ENCODE peak calls at places on chromosomes 6 and 20, in eight cellular contexts. B is GM23248, T is ascending aorta, H is mesenchymal stem cell, Q is uterus, A is aorta, Y is BE2C, M is foreskin fibroblast. R is an unnamed sample.

GRCh38 chr6:16276991-16277981 is 38.9 kb downstream of the GMPR start:
- DNase-seq in B (peak; percentile 96), T (peak; percentile 94), H (peak; percentile 93), Q (peak; percentile 59), A (peak; percentile 89), Y (peak; percentile 69), M (peak; percentile 82), R (no peak)

GRCh38 chr6:26299286-26300042 is 65.5 kb upstream of the BTN3A2 start:
- DNase-seq in B (no peak), T (no peak), H (no peak), Q (no peak), A (no peak), Y (peak; percentile 53), M (peak; percentile 23), R (no peak)

GRCh38 chr6:33759887-33760629 is 13.4 kb upstream of the IP6K3 start:
- DNase-seq in B (no peak), T (no peak), H (no peak), Q (no peak), A (no peak), Y (no peak), M (no peak), R (no peak)

GRCh38 chr20:23356203-23356602 is 5.6 kb downstream of the NXT1 start:
- DNase-seq in B (no peak), T (no peak), H (no peak), Q (no peak), A (no peak), Y (no peak), M (no peak), R (no peak)

GRCh38 chr6:154984146-154984545 is 11.0 kb upstream of the TIAM2 start:
- DNase-seq in B (no peak), T (no peak), H (peak; percentile 25), Q (no peak), A (no peak), Y (no peak), M (peak; percentile 37), R (no peak)

GRCh38 chr6:144195671-144196070 is 45.4 kb downstream of the STX11 start:
- DNase-seq in B (no peak), T (no peak), H (peak; percentile 74), Q (no peak), A (no peak), Y (no peak), M (no peak), R (no peak)

GRCh38 chr20:40293740-40294139 is 395.3 kb downstream of the MAFB start:
- DNase-seq in B (peak; percentile 30), T (peak; percentile 84), H (no peak), Q (peak; percentile 33), A (peak; percentile 45), Y (no peak), M (no peak), R (no peak)

GRCh38 chr6:105452924-105453756 is 50.3 kb upstream of the PREP start:
- DNase-seq in B (no peak), T (peak; percentile 72), H (no peak), Q (no peak), A (peak; percentile 61), Y (no peak), M (no peak), R (peak; percentile 15)

GRCh38 chr20:62921119-62921687 is 5.1 kb downstream of the DIDO1 start:
- DNase-seq in B (peak; percentile 85), T (no peak), H (peak; percentile 83), Q (no peak), A (no peak), Y (peak; percentile 83), M (peak; percentile 67), R (no peak)

GRCh38 chr6:152296648-152297376 is 340.4 kb downstream of the SYNE1 start:
- DNase-seq in B (peak; percentile 5), T (no peak), H (no peak), Q (no peak), A (no peak), Y (no peak), M (peak; percentile 11), R (no peak)

GRCh38 chr6:33430991-33431879 is 11.4 kb downstream of the SYNGAP1 start:
- DNase-seq in B (peak; percentile 64), T (peak; percentile 82), H (peak; percentile 81), Q (peak; percentile 73), A (peak; percentile 43), Y (peak; percentile 81), M (peak; percentile 80), R (peak; percentile 87)

GRCh38 chr6:108235121-108235520 is 25.7 kb downstream of the SNX3 start:
- DNase-seq in B (no peak), T (no peak), H (no peak), Q (peak; percentile 19), A (no peak), Y (no peak), M (no peak), R (no peak)

GRCh38 chr6:35728663-35729348 is 8.0 kb upstream of the ARMC12 start:
- DNase-seq in B (no peak), T (peak; percentile 73), H (no peak), Q (no peak), A (no peak), Y (peak; percentile 23), M (peak; percentile 37), R (no peak)
- H3K4me3 ChIP-seq in B (no peak overlapping the region), T (peak overlapping the region; percentile 72), H (no peak overlapping the region), Q (peak overlapping the region; percentile 59), A (no peak overlapping the region), Y (peak overlapping the region; percentile 72), M (no peak overlapping the region), R (no peak overlapping the region)

DNA sequence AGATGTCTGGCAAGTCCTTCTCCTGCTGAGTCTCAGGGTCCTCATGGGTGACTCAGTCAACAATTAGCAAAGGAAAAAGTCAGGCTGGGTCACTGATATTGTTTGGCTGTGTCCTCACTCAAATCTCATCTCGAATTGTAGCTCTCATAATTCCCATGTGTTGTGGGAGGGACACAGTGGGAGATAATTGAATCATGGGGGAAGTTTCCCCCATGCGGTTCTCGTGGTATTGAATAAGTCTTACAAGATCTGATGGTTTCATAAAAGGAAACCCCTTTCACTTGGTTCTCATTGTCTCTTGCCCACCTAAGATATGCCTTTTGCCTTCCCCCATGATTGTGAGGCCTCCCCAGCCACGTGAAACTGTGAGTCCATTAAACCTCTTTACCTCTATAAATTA is 45.7 kb downstream of the PREX1 start:
- DNase-seq in B (no peak), T (no peak), H (no peak), Q (no peak), A (no peak), Y (no peak), M (no peak), R (no peak)
- H3K4me3 ChIP-seq in B (no peak overlapping the region), T (no peak overlapping the region), H (no peak overlapping the region), Q (no peak overlapping the region), A (no peak overlapping the region), Y (no peak overlapping the region), M (no peak overlapping the region), R (no peak overlapping the region)

GRCh38 chr6:149450679-149451360 is 34.0 kb downstream of the ZC3H12D start:
- DNase-seq in B (peak; percentile 62), T (peak; percentile 68), H (no peak), Q (no peak), A (peak; percentile 69), Y (no peak), M (peak; percentile 35), R (peak; percentile 44)
- H3K4me3 ChIP-seq in B (peak overlapping the region; percentile 61), T (peak overlapping the region; percentile 68), H (peak overlapping the region; percentile 54), Q (peak overlapping the region; percentile 32), A (peak overlapping the region; percentile 31), Y (no peak overlapping the region), M (peak overlapping the region; percentile 30), R (peak overlapping the region; percentile 50)

GRCh38 chr6:53302678-53303360 is 45.9 kb downstream of the ELOVL5 start:
- DNase-seq in B (peak; percentile 90), T (no peak), H (peak; percentile 66), Q (no peak), A (no peak), Y (no peak), M (peak; percentile 76), R (no peak)
- H3K4me3 ChIP-seq in B (peak overlapping the region; percentile 45), T (peak overlapping the region; percentile 9), H (no peak overlapping the region), Q (no peak overlapping the region), A (no peak overlapping the region), Y (no peak overlapping the region), M (no peak overlapping the region), R (no peak overlapping the region)

GRCh38 chr20:33236351-33236750 is 555 bp downstream of the BPIFA1 start:
- DNase-seq in B (no peak), T (no peak), H (no peak), Q (no peak), A (no peak), Y (no peak), M (no peak), R (no peak)

GRCh38 chr20:33240923-33241322 is 5.1 kb downstream of the BPIFA1 start:
- DNase-seq in B (no peak), T (no peak), H (no peak), Q (no peak), A (no peak), Y (no peak), M (no peak), R (no peak)

GRCh38 chr20:33237989-33238388 is 2.2 kb downstream of the BPIFA1 start:
- DNase-seq in B (no peak), T (no peak), H (no peak), Q (no peak), A (no peak), Y (no peak), M (no peak), R (no peak)

GRCh38 chr20:33239979-33240736 is 4.4 kb downstream of the BPIFA1 start:
- DNase-seq in B (no peak), T (no peak), H (no peak), Q (no peak), A (no peak), Y (no peak), M (no peak), R (no peak)

DNA sequence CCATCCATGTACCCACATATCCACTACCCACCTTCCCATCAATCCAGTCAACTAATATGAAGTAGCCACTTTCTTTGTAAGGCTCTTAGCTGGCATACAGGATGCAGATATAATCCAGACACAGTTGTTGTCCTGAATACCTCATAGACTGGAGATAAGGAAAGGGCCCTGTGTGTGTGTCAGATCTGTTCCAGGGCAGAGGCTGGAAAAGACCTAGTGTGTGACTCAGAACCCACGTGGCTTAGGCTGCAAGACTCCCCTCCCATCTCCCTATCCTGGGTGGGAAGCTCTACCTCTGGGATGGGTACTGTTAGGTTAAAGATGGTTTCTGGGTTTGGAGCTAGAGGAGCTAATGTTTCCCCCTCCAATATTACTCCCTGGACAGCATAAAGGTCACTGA is 3.6 kb downstream of the BPIFA1 start:
- DNase-seq in B (no peak), T (no peak), H (no peak), Q (no peak), A (no peak), Y (peak; percentile 25), M (no peak), R (no peak)
- H3K4me3 ChIP-seq in B (no peak overlapping the region), T (no peak overlapping the region), H (no peak overlapping the region), Q (no peak overlapping the region), A (no peak overlapping the region), Y (no peak overlapping the region), M (no peak overlapping the region), R (no peak overlapping the region)

GRCh38 chr20:38658879-38659612 is 57.4 kb downstream of the ARHGAP40 start:
- DNase-seq in B (peak; percentile 42), T (no peak), H (peak; percentile 16), Q (no peak), A (no peak), Y (peak; percentile 55), M (peak; percentile 35), R (no peak)
- H3K4me3 ChIP-seq in B (no peak overlapping the region), T (no peak overlapping the region), H (no peak overlapping the region), Q (no peak overlapping the region), A (no peak overlapping the region), Y (no peak overlapping the region), M (no peak overlapping the region), R (no peak overlapping the region)

DNA sequence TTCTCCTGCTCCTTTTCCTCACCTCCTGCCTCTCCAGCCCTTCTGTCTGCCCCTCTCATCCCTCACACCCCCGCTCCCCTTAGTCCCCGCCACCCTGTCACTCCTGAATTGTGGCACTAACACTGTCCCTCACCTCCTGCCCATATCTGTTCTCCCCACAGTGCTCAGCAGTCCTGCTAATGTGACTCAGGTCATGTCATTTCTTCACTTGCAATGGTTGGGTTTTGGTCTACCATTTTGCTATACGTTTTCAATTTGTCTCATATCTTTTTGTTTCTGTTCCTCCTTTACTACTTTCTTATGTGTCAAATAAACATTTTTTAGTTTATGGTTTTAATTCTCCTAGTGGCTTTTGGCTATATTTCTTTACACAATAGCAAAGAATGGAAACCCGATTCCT is 1.3 kb upstream of the HLA-B start:
- DNase-seq in B (no peak), T (no peak), H (no peak), Q (no peak), A (no peak), Y (no peak), M (no peak), R (no peak)
- H3K4me3 ChIP-seq in B (no peak overlapping the region), T (no peak overlapping the region), H (no peak overlapping the region), Q (no peak overlapping the region), A (no peak overlapping the region), Y (no peak overlapping the region), M (no peak overlapping the region), R (no peak overlapping the region)